ENCODE peak calls at places on chromosome 9, in four cellular contexts. X is endothelial cell of umbilical vein, K is heart right ventricle, Y is AG08395. Q is an unnamed sample.

GRCh38 chr9:33926746-33927485 is 110.0 kb downstream of the UBE2R2 start:
- DNase-seq in X (no peak), Y (no peak), K (no peak), Q (no peak)

GRCh38 chr9:129552064-129552463 is 68.8 kb downstream of the C9orf50 start:
- DNase-seq in K (no peak), X (no peak), Y (no peak), Q (no peak)

GRCh38 chr9:86978413-86978812 is 31.1 kb upstream of the GAS1 start:
- DNase-seq in Y (no peak), X (no peak), K (no peak), Q (no peak)

GRCh38 chr9:136719212-136719880 is 7.0 kb downstream of the DIPK1B start:
- DNase-seq in Y (no peak), X (peak; percentile 56), K (peak; percentile 68), Q (peak; percentile 62)

GRCh38 chr9:96491079-96491879 is 41.3 kb downstream of the HABP4 start:
- DNase-seq in X (no peak), Y (peak; percentile 62), K (no peak), Q (no peak)

GRCh38 chr9:107989544-107989943 is 500.0 kb upstream of the KLF4 start:
- DNase-seq in X (no peak), Y (peak; percentile 48), K (no peak), Q (no peak)

GRCh38 chr9:69121155-69122085 is 52.7 kb upstream of the TJP2 start:
- DNase-seq in K (peak; percentile 61), X (peak; percentile 74), Y (peak; percentile 31), Q (peak; percentile 68)

GRCh38 chr9:116737137-116737546 is 50.0 kb downstream of the TRIM32 start:
- DNase-seq in K (peak; percentile 82), Y (peak; percentile 92), X (peak; percentile 46), Q (peak; percentile 86)

GRCh38 chr9:93585695-93586094 is 9.3 kb downstream of the PHF2 start:
- DNase-seq in K (no peak), Y (no peak), X (no peak), Q (no peak)

GRCh38 chr9:74872619-74873233 is 15.0 kb downstream of the TRPM6 start:
- DNase-seq in X (no peak), K (no peak), Y (no peak), Q (no peak)

GRCh38 chr9:127049044-127049443 is 73.4 kb downstream of the ANGPTL2 start:
- DNase-seq in X (peak; percentile 98), K (no peak), Y (peak; percentile 84), Q (no peak)

GRCh38 chr9:98362624-98363023 is 107.2 kb upstream of the TBC1D2 start:
- DNase-seq in K (no peak), Y (no peak), X (no peak), Q (no peak)

GRCh38 chr9:128160603-128160987 is 530 bp downstream of the BBLN start:
- DNase-seq in X (peak; percentile 23), K (no peak), Y (no peak), Q (no peak)

GRCh38 chr9:109329274-109330258 is 8.7 kb upstream of the EPB41L4B start:
- DNase-seq in X (no peak), Y (peak; percentile 55), K (peak; percentile 45), Q (peak; percentile 70)

GRCh38 chr9:136467766-136468165 is 15.1 kb downstream of the SEC16A start:
- DNase-seq in Y (no peak), X (no peak), K (no peak), Q (no peak)

GRCh38 chr9:75488082-75488713 is 399.9 kb downstream of the OSTF1 start:
- DNase-seq in X (no peak), Y (no peak), K (no peak), Q (peak; percentile 34)

GRCh38 chr9:106874657-106875056 is 11.7 kb downstream of the ZNF462 start:
- DNase-seq in K (no peak), X (no peak), Y (no peak), Q (no peak)

GRCh38 chr9:31071606-31072286 is 1312.7 kb upstream of the ACO1 start:
- DNase-seq in X (no peak), Y (no peak), K (no peak), Q (no peak)

GRCh38 chr9:18756712-18757125 is 276.3 kb downstream of the SAXO1 start:
- DNase-seq in K (no peak), X (peak; percentile 69), Y (no peak), Q (no peak)

GRCh38 chr9:124788542-124789217 is 11.7 kb downstream of the OLFML2A start:
- DNase-seq in Y (no peak), K (no peak), X (no peak), Q (no peak)

GRCh38 chr9:20559236-20559896 is 62.9 kb downstream of the MLLT3 start:
- DNase-seq in X (no peak), Y (no peak), K (no peak), Q (no peak)

GRCh38 chr9:81822967-81823366 is 105.3 kb upstream of the SPATA31D4 start:
- DNase-seq in Y (no peak), X (peak; percentile 71), K (no peak), Q (no peak)

GRCh38 chr9:73667749-73668148 is 516.1 kb downstream of the ANXA1 start:
- DNase-seq in X (no peak), Y (no peak), K (no peak), Q (no peak)

GRCh38 chr9:272251-273213 is 57.9 kb downstream of the DOCK8 start:
- DNase-seq in Y (no peak), K (no peak), X (no peak), Q (no peak)

GRCh38 chr9:96509848-96510247 is 59.9 kb downstream of the HABP4 start:
- DNase-seq in Y (no peak), K (no peak), X (no peak), Q (no peak)

GRCh38 chr9:133587466-133587865 is 21.7 kb downstream of the FAM163B start:
- DNase-seq in Y (no peak), X (no peak), K (no peak), Q (peak; percentile 11)

GRCh38 chr9:70053864-70054263 is 10.2 kb downstream of the MAMDC2 start:
- DNase-seq in K (no peak), X (peak; percentile 84), Y (no peak), Q (no peak)

GRCh38 chr9:77710965-77711657 is 63.0 kb upstream of the GNA14 start:
- DNase-seq in K (no peak), X (no peak), Y (no peak), Q (no peak)

GRCh38 chr9:138020795-138021182 is 143.2 kb downstream of the CACNA1B start:
- DNase-seq in Y (no peak), K (no peak), X (no peak), Q (no peak)

GRCh38 chr9:132125944-132126720 is 35.7 kb upstream of the NTNG2 start:
- DNase-seq in K (no peak), Y (no peak), X (no peak), Q (no peak)

Q was measured in left ventricle myocardium superior.